ENCODE peak calls at places on chromosome 21, in five cellular contexts. One of them, this sample, is unnamed.

GRCh38 chr21:36330904-36331303 is 10.9 kb downstream of the MORC3 start:
- DNase-seq in IMR-90: peak
- DNase-seq in esophagus muscularis mucosa: no peak
- DNase-seq in endothelial cell of umbilical vein: peak
- DNase-seq in GM12891: no peak
- DNase-seq in this sample: no peak

GRCh38 chr21:45558044-45558721 is 15.9 kb upstream of the SLC19A1 start:
- DNase-seq in IMR-90: no peak
- DNase-seq in esophagus muscularis mucosa: no peak
- DNase-seq in endothelial cell of umbilical vein: no peak
- DNase-seq in GM12891: no peak
- DNase-seq in this sample: no peak

GRCh38 chr21:26909972-26910371 is 56.9 kb downstream of the ADAMTS5 start:
- DNase-seq in IMR-90: no peak
- DNase-seq in esophagus muscularis mucosa: no peak
- DNase-seq in endothelial cell of umbilical vein: no peak
- DNase-seq in GM12891: no peak
- DNase-seq in this sample: no peak

GRCh38 chr21:31687108-31687507 is 27.6 kb downstream of the SOD1 start:
- DNase-seq in IMR-90: peak
- DNase-seq in esophagus muscularis mucosa: no peak
- DNase-seq in endothelial cell of umbilical vein: no peak
- DNase-seq in GM12891: no peak
- DNase-seq in this sample: no peak

GRCh38 chr21:31781737-31782136 is 49.8 kb upstream of the SCAF4 start:
- DNase-seq in IMR-90: peak
- DNase-seq in esophagus muscularis mucosa: no peak
- DNase-seq in endothelial cell of umbilical vein: no peak
- DNase-seq in GM12891: no peak
- DNase-seq in this sample: peak

GRCh38 chr21:42859891-42860230 is 19.5 kb downstream of the WDR4 start:
- DNase-seq in IMR-90: no peak
- DNase-seq in esophagus muscularis mucosa: no peak
- DNase-seq in endothelial cell of umbilical vein: no peak
- DNase-seq in GM12891: no peak
- DNase-seq in this sample: no peak

GRCh38 chr21:31732891-31733520 is 1.1 kb upstream of the SCAF4 start:
- DNase-seq in IMR-90: peak
- DNase-seq in esophagus muscularis mucosa: no peak
- DNase-seq in endothelial cell of umbilical vein: no peak
- DNase-seq in GM12891: no peak
- DNase-seq in this sample: no peak

GRCh38 chr21:37338671-37339526 is 27.7 kb upstream of the DYRK1A start:
- DNase-seq in IMR-90: peak
- DNase-seq in esophagus muscularis mucosa: no peak
- DNase-seq in endothelial cell of umbilical vein: peak
- DNase-seq in GM12891: no peak
- DNase-seq in this sample: peak

GRCh38 chr21:33286600-33287456 is 20.7 kb downstream of the IL10RB start:
- DNase-seq in IMR-90: peak
- DNase-seq in esophagus muscularis mucosa: no peak
- DNase-seq in endothelial cell of umbilical vein: peak
- DNase-seq in GM12891: no peak
- DNase-seq in this sample: peak

GRCh38 chr21:20779321-20779720 is 218.9 kb upstream of the NCAM2 start:
- DNase-seq in IMR-90: no peak
- DNase-seq in esophagus muscularis mucosa: no peak
- DNase-seq in endothelial cell of umbilical vein: no peak
- DNase-seq in GM12891: no peak
- DNase-seq in this sample: no peak

GRCh38 chr21:32726742-32727477 is 903 bp downstream of the SYNJ1 start:
- DNase-seq in IMR-90: peak
- DNase-seq in esophagus muscularis mucosa: no peak
- DNase-seq in endothelial cell of umbilical vein: peak
- DNase-seq in GM12891: peak
- DNase-seq in this sample: peak

GRCh38 chr21:25329227-25329626 is 278.1 kb downstream of the MRPL39 start:
- DNase-seq in IMR-90: peak
- DNase-seq in esophagus muscularis mucosa: no peak
- DNase-seq in endothelial cell of umbilical vein: no peak
- DNase-seq in GM12891: no peak
- DNase-seq in this sample: peak

GRCh38 chr21:36209626-36210171 is 53.1 kb downstream of the DOP1B start:
- DNase-seq in IMR-90: peak
- DNase-seq in esophagus muscularis mucosa: no peak
- DNase-seq in endothelial cell of umbilical vein: peak
- DNase-seq in GM12891: no peak
- DNase-seq in this sample: no peak

GRCh38 chr21:46205766-46206162 is 21.5 kb upstream of the SPATC1L start:
- DNase-seq in IMR-90: no peak
- DNase-seq in esophagus muscularis mucosa: no peak
- DNase-seq in endothelial cell of umbilical vein: no peak
- DNase-seq in GM12891: no peak
- DNase-seq in this sample: no peak

GRCh38 chr21:16169102-16169511 is 439.3 kb downstream of the USP25 start:
- DNase-seq in IMR-90: peak
- DNase-seq in esophagus muscularis mucosa: no peak
- DNase-seq in endothelial cell of umbilical vein: no peak
- DNase-seq in GM12891: no peak
- DNase-seq in this sample: no peak

GRCh38 chr21:45318556-45319341 is 31.1 kb upstream of the POFUT2 start:
- DNase-seq in IMR-90: peak
- DNase-seq in esophagus muscularis mucosa: no peak
- DNase-seq in endothelial cell of umbilical vein: peak
- DNase-seq in GM12891: no peak
- DNase-seq in this sample: peak

GRCh38 chr21:18334066-18334465 is 69.5 kb downstream of the TMPRSS15 start:
- DNase-seq in IMR-90: no peak
- DNase-seq in esophagus muscularis mucosa: no peak
- DNase-seq in endothelial cell of umbilical vein: no peak
- DNase-seq in GM12891: no peak
- DNase-seq in this sample: no peak

GRCh38 chr21:36904093-36904666 is 62.3 kb downstream of the HLCS start:
- DNase-seq in IMR-90: no peak
- DNase-seq in esophagus muscularis mucosa: no peak
- DNase-seq in endothelial cell of umbilical vein: no peak
- DNase-seq in GM12891: no peak
- DNase-seq in this sample: no peak

GRCh38 chr21:45020629-45021427 is 53.6 kb upstream of the ADARB1 start:
- DNase-seq in IMR-90: no peak
- DNase-seq in esophagus muscularis mucosa: no peak
- DNase-seq in endothelial cell of umbilical vein: no peak
- DNase-seq in GM12891: no peak
- DNase-seq in this sample: no peak

GRCh38 chr21:45995686-45996179 is 14.2 kb downstream of the COL6A1 start:
- DNase-seq in IMR-90: no peak
- DNase-seq in esophagus muscularis mucosa: no peak
- DNase-seq in endothelial cell of umbilical vein: no peak
- DNase-seq in GM12891: no peak
- DNase-seq in this sample: no peak

GRCh38 chr21:45202889-45203288 is 84.8 kb downstream of the POFUT2 start:
- DNase-seq in IMR-90: no peak
- DNase-seq in esophagus muscularis mucosa: no peak
- DNase-seq in endothelial cell of umbilical vein: no peak
- DNase-seq in GM12891: no peak
- DNase-seq in this sample: no peak

GRCh38 chr21:42651515-42652401 is 1.7 kb upstream of the PDE9A start:
- DNase-seq in IMR-90: no peak
- DNase-seq in esophagus muscularis mucosa: no peak
- DNase-seq in endothelial cell of umbilical vein: no peak
- DNase-seq in GM12891: no peak
- DNase-seq in this sample: no peak

GRCh38 chr21:46111193-46111571 is 13.3 kb downstream of the COL6A2 start:
- DNase-seq in IMR-90: no peak
- DNase-seq in esophagus muscularis mucosa: no peak
- DNase-seq in endothelial cell of umbilical vein: no peak
- DNase-seq in GM12891: peak
- DNase-seq in this sample: no peak

GRCh38 chr21:30340714-30341573 is 3.5 kb upstream of the KRTAP27-1 start:
- DNase-seq in IMR-90: peak
- DNase-seq in esophagus muscularis mucosa: no peak
- DNase-seq in endothelial cell of umbilical vein: no peak
- DNase-seq in GM12891: peak
- DNase-seq in this sample: peak

GRCh38 chr21:33396436-33396835 is 6.8 kb upstream of the IFNGR2 start:
- DNase-seq in IMR-90: no peak
- DNase-seq in esophagus muscularis mucosa: no peak
- DNase-seq in endothelial cell of umbilical vein: no peak
- DNase-seq in GM12891: no peak
- DNase-seq in this sample: no peak

GRCh38 chr21:31335957-31336738 is 7.9 kb downstream of the TIAM1 start:
- DNase-seq in IMR-90: peak
- DNase-seq in esophagus muscularis mucosa: no peak
- DNase-seq in endothelial cell of umbilical vein: no peak
- DNase-seq in GM12891: no peak
- DNase-seq in this sample: peak

GRCh38 chr21:31397939-31398338 is 53.9 kb upstream of the TIAM1 start:
- DNase-seq in IMR-90: no peak
- DNase-seq in esophagus muscularis mucosa: no peak
- DNase-seq in endothelial cell of umbilical vein: no peak
- DNase-seq in GM12891: no peak
- DNase-seq in this sample: no peak

GRCh38 chr21:36491191-36491916 is 11.4 kb upstream of the CLDN14 start:
- DNase-seq in IMR-90: no peak
- DNase-seq in esophagus muscularis mucosa: no peak
- DNase-seq in endothelial cell of umbilical vein: no peak
- DNase-seq in GM12891: no peak
- DNase-seq in this sample: no peak

GRCh38 chr21:46056450-46056903 is 41.4 kb upstream of the COL6A2 start:
- DNase-seq in IMR-90: peak
- DNase-seq in esophagus muscularis mucosa: peak
- DNase-seq in endothelial cell of umbilical vein: no peak
- DNase-seq in GM12891: no peak
- DNase-seq in this sample: no peak

GRCh38 chr21:35034203-35034926 is 14.7 kb downstream of the RUNX1 start:
- DNase-seq in IMR-90: no peak
- DNase-seq in esophagus muscularis mucosa: no peak
- DNase-seq in endothelial cell of umbilical vein: no peak
- DNase-seq in GM12891: no peak
- DNase-seq in this sample: no peak

GRCh38 chr21:24424786-24425185 is 1182.5 kb downstream of the MRPL39 start:
- DNase-seq in IMR-90: no peak
- DNase-seq in esophagus muscularis mucosa: no peak
- DNase-seq in endothelial cell of umbilical vein: no peak
- DNase-seq in GM12891: no peak
- DNase-seq in this sample: no peak

GRCh38 chr21:14955936-14956520 is 108.8 kb downstream of the NRIP1 start:
- DNase-seq in IMR-90: no peak
- DNase-seq in esophagus muscularis mucosa: no peak
- DNase-seq in endothelial cell of umbilical vein: no peak
- DNase-seq in GM12891: no peak
- DNase-seq in this sample: no peak

GRCh38 chr21:16667395-16667794 is 845.4 kb upstream of the CXADR start:
- DNase-seq in IMR-90: no peak
- DNase-seq in esophagus muscularis mucosa: no peak
- DNase-seq in endothelial cell of umbilical vein: peak
- DNase-seq in GM12891: no peak
- DNase-seq in this sample: no peak

GRCh38 chr21:42521805-42522204 is 8.2 kb downstream of the SLC37A1 start:
- DNase-seq in IMR-90: no peak
- DNase-seq in esophagus muscularis mucosa: no peak
- DNase-seq in endothelial cell of umbilical vein: no peak
- DNase-seq in GM12891: no peak
- DNase-seq in this sample: no peak

GRCh38 chr21:15084668-15085067 is 19.9 kb upstream of the NRIP1 start:
- DNase-seq in IMR-90: no peak
- DNase-seq in esophagus muscularis mucosa: no peak
- DNase-seq in endothelial cell of umbilical vein: no peak
- DNase-seq in GM12891: no peak
- DNase-seq in this sample: no peak

GRCh38 chr21:28937737-28938136 is 54.9 kb downstream of the LTN1 start:
- DNase-seq in IMR-90: no peak
- DNase-seq in esophagus muscularis mucosa: no peak
- DNase-seq in endothelial cell of umbilical vein: no peak
- DNase-seq in GM12891: no peak
- DNase-seq in this sample: no peak

GRCh38 chr21:28936036-28936435 is 56.6 kb downstream of the LTN1 start:
- DNase-seq in IMR-90: no peak
- DNase-seq in esophagus muscularis mucosa: no peak
- DNase-seq in endothelial cell of umbilical vein: no peak
- DNase-seq in GM12891: no peak
- DNase-seq in this sample: no peak

GRCh38 chr21:28938726-28939125 is 54.0 kb downstream of the LTN1 start:
- DNase-seq in IMR-90: no peak
- DNase-seq in esophagus muscularis mucosa: no peak
- DNase-seq in endothelial cell of umbilical vein: no peak
- DNase-seq in GM12891: no peak
- DNase-seq in this sample: no peak

GRCh38 chr21:28932717-28933116 is 60.0 kb downstream of the LTN1 start:
- DNase-seq in IMR-90: no peak
- DNase-seq in esophagus muscularis mucosa: no peak
- DNase-seq in endothelial cell of umbilical vein: no peak
- DNase-seq in GM12891: no peak
- DNase-seq in this sample: no peak

GRCh38 chr21:28936721-28937120 is 56.0 kb downstream of the LTN1 start:
- DNase-seq in IMR-90: no peak
- DNase-seq in esophagus muscularis mucosa: no peak
- DNase-seq in endothelial cell of umbilical vein: no peak
- DNase-seq in GM12891: no peak
- DNase-seq in this sample: no peak
- TF ChIP-seq POLR2A in IMR-90: no peak
- TF ChIP-seq POLR2A in esophagus muscularis mucosa: no peak
- TF ChIP-seq POLR2A in endothelial cell of umbilical vein: no peak
- TF ChIP-seq POLR2A in GM12891: no peak
- TF ChIP-seq POLR2A in this sample: no peak

GRCh38 chr21:39183272-39184049 is at the start of gene PSMG1:
- DNase-seq in IMR-90: peak
- DNase-seq in esophagus muscularis mucosa: peak
- DNase-seq in endothelial cell of umbilical vein: peak
- DNase-seq in GM12891: peak
- DNase-seq in this sample: peak
- TF ChIP-seq POLR2A in IMR-90: peak
- TF ChIP-seq POLR2A in esophagus muscularis mucosa: peak
- TF ChIP-seq POLR2A in endothelial cell of umbilical vein: peak
- TF ChIP-seq POLR2A in GM12891: peak
- TF ChIP-seq POLR2A in this sample: peak

GRCh38 chr21:43864313-43864805 is 664 bp upstream of the AGPAT3 start:
- DNase-seq in IMR-90: peak
- DNase-seq in esophagus muscularis mucosa: no peak
- DNase-seq in endothelial cell of umbilical vein: peak
- DNase-seq in GM12891: peak
- DNase-seq in this sample: peak
- TF ChIP-seq POLR2A in IMR-90: no peak
- TF ChIP-seq POLR2A in esophagus muscularis mucosa: no peak
- TF ChIP-seq POLR2A in endothelial cell of umbilical vein: no peak
- TF ChIP-seq POLR2A in GM12891: no peak
- TF ChIP-seq POLR2A in this sample: no peak

DNA sequence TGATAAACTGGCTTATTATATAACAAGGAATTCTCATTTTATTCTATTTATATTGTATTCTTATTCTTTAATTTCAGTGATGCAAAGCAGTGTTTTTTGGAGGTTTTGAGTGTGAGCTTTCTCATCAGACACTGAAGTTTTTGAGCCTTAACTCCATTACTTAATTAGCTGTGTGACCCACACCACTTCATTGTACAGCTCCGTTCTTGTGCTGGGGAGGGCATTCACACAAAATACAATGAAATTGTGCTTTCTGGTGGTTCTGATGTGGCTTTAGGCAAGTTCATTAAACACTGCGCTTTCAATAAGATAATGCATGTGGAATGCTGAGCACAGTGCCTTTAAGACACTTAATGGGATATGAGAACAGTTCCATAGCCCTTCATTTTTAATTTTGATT is 102.7 kb upstream of the TPTE start:
- DNase-seq in IMR-90: no peak
- DNase-seq in esophagus muscularis mucosa: peak
- DNase-seq in endothelial cell of umbilical vein: no peak
- DNase-seq in GM12891: no peak
- DNase-seq in this sample: no peak
- TF ChIP-seq POLR2A in IMR-90: no peak
- TF ChIP-seq POLR2A in esophagus muscularis mucosa: no peak
- TF ChIP-seq POLR2A in endothelial cell of umbilical vein: no peak
- TF ChIP-seq POLR2A in GM12891: no peak
- TF ChIP-seq POLR2A in this sample: no peak